ENCODE peak calls at places on chromosome 18, in seven cellular contexts. M is OCI-LY7, X is H9, R is fibroblast of lung, S is endothelial cell of umbilical vein, O is HCT116, L is mammary epithelial cell. P is an unnamed sample.

GRCh38 chr18:50193796-50194622 is 938 bp downstream of the MYO5B start:
- DNase-seq in M (no peak), X (peak; percentile 39), R (no peak), S (no peak), O (no peak), L (no peak), P (peak; percentile 47)

GRCh38 chr18:27901424-27902226 is 275.3 kb downstream of the CDH2 start:
- DNase-seq in M (no peak), X (no peak), R (no peak), S (no peak), O (no peak), L (no peak), P (no peak)

GRCh38 chr18:7618821-7619410 is 51.8 kb downstream of the PTPRM start:
- DNase-seq in M (no peak), X (no peak), R (no peak), S (no peak), O (no peak), L (no peak), P (no peak)

GRCh38 chr18:57710226-57710625 is 88.6 kb upstream of the NARS1 start:
- DNase-seq in M (no peak), X (no peak), R (no peak), S (no peak), O (no peak), L (no peak), P (no peak)

GRCh38 chr18:44733754-44734465 is 53.2 kb downstream of the SETBP1 start:
- DNase-seq in M (no peak), X (no peak), R (no peak), S (no peak), O (no peak), L (peak; percentile 14), P (no peak)

GRCh38 chr18:13800505-13801259 is 23.3 kb upstream of the MC5R start:
- DNase-seq in M (no peak), X (peak; percentile 76), R (peak; percentile 26), S (peak; percentile 61), O (peak; percentile 55), L (peak; percentile 81), P (peak; percentile 87)

GRCh38 chr18:60259052-60259681 is 113.4 kb downstream of the MC4R start:
- DNase-seq in M (peak; percentile 39), X (no peak), R (peak; percentile 9), S (no peak), O (no peak), L (peak; percentile 6), P (no peak)

GRCh38 chr18:40695526-40695925 is 1259.5 kb upstream of the PIK3C3 start:
- DNase-seq in M (no peak), X (no peak), R (no peak), S (no peak), O (no peak), L (no peak), P (no peak)

GRCh38 chr18:75135158-75135725 is 73.7 kb downstream of the PTGR3 start:
- DNase-seq in M (no peak), X (no peak), R (no peak), S (no peak), O (no peak), L (no peak), P (no peak)

GRCh38 chr18:61833978-61834377 is 58.8 kb downstream of the RNF152 start:
- DNase-seq in M (no peak), X (no peak), R (no peak), S (peak; percentile 50), O (no peak), L (no peak), P (no peak)

GRCh38 chr18:35000457-35000856 is 40.8 kb upstream of the MAPRE2 start:
- DNase-seq in M (no peak), X (no peak), R (no peak), S (no peak), O (no peak), L (no peak), P (no peak)

GRCh38 chr18:79010802-79011201 is 31.2 kb downstream of the SALL3 start:
- DNase-seq in M (no peak), X (no peak), R (no peak), S (no peak), O (no peak), L (no peak), P (no peak)

GRCh38 chr18:74940856-74941255 is 268.1 kb downstream of the PTGR3 start:
- DNase-seq in M (no peak), X (no peak), R (no peak), S (no peak), O (no peak), L (no peak), P (no peak)

GRCh38 chr18:12278765-12279682 is 24.9 kb downstream of the CIDEA start:
- DNase-seq in M (no peak), X (peak; percentile 90), R (peak; percentile 97), S (peak; percentile 93), O (no peak), L (peak; percentile 87), P (peak; percentile 83)

GRCh38 chr18:47561316-47561715 is 309.9 kb upstream of the SKOR2 start:
- DNase-seq in M (no peak), X (peak; percentile 83), R (no peak), S (no peak), O (no peak), L (no peak), P (no peak)

GRCh38 chr18:73283032-73283431 is 415.2 kb upstream of the NETO1 start:
- DNase-seq in M (no peak), X (no peak), R (no peak), S (no peak), O (no peak), L (peak; percentile 40), P (no peak)

GRCh38 chr18:50961974-50962373 is 5.9 kb upstream of the ELAC1 start:
- DNase-seq in M (no peak), X (no peak), R (no peak), S (no peak), O (no peak), L (no peak), P (no peak)

GRCh38 chr18:48139427-48140347 is 209.2 kb upstream of the SMAD2 start:
- DNase-seq in M (no peak), X (no peak), R (no peak), S (no peak), O (no peak), L (no peak), P (no peak)

GRCh38 chr18:58802959-58803358 is 61.7 kb upstream of the ZNF532 start:
- DNase-seq in M (no peak), X (no peak), R (no peak), S (no peak), O (no peak), L (no peak), P (no peak)

GRCh38 chr18:25399554-25399953 is 47.6 kb upstream of the ZNF521 start:
- DNase-seq in M (no peak), X (no peak), R (no peak), S (no peak), O (no peak), L (peak; percentile 22), P (peak; percentile 23)

GRCh38 chr18:24076950-24077349 is 61.9 kb upstream of the CABYR start:
- DNase-seq in M (no peak), X (no peak), R (no peak), S (no peak), O (no peak), L (no peak), P (no peak)

GRCh38 chr18:72985686-72986085 is 117.9 kb upstream of the NETO1 start:
- DNase-seq in M (no peak), X (no peak), R (no peak), S (no peak), O (no peak), L (no peak), P (no peak)

GRCh38 chr18:26574958-26575864 is 26.9 kb upstream of the KCTD1 start:
- DNase-seq in M (no peak), X (peak; percentile 70), R (peak; percentile 41), S (peak; percentile 34), O (no peak), L (peak; percentile 79), P (peak; percentile 64)

GRCh38 chr18:55416791-55417190 is 171.2 kb downstream of the TCF4 start:
- DNase-seq in M (no peak), X (no peak), R (peak; percentile 28), S (no peak), O (no peak), L (no peak), P (no peak)

GRCh38 chr18:55420665-55420964 is 167.4 kb downstream of the TCF4 start:
- DNase-seq in M (peak; percentile 59), X (no peak), R (no peak), S (no peak), O (no peak), L (no peak), P (no peak)

GRCh38 chr18:55419939-55420664 is 167.9 kb downstream of the TCF4 start:
- DNase-seq in M (no peak), X (no peak), R (peak; percentile 53), S (peak; percentile 57), O (no peak), L (no peak), P (no peak)

GRCh38 chr18:55419132-55419938 is 168.7 kb downstream of the TCF4 start:
- DNase-seq in M (no peak), X (no peak), R (peak; percentile 78), S (no peak), O (no peak), L (no peak), P (no peak)

GRCh38 chr18:55418439-55418838 is 169.6 kb downstream of the TCF4 start:
- DNase-seq in M (no peak), X (no peak), R (no peak), S (no peak), O (no peak), L (no peak), P (no peak)
- H3K27ac ChIP-seq in M (peak overlapping the region; percentile 100), X (no peak overlapping the region), R (no peak overlapping the region), S (no peak overlapping the region), O (no peak overlapping the region), L (no peak overlapping the region), P (no peak overlapping the region)

GRCh38 chr18:31504455-31505147 is 6.6 kb downstream of the DSG2 start:
- DNase-seq in M (no peak), X (no peak), R (no peak), S (no peak), O (no peak), L (no peak), P (no peak)
- H3K79me2 ChIP-seq in M (no peaks in the 10 kb centered on the region), X (peaks cover 36% of the 10 kb centered on the region), R (no peaks in the 10 kb centered on the region), S (no peaks in the 10 kb centered on the region), O (peaks cover 92% of the 10 kb centered on the region), L (peaks cover 93% of the 10 kb centered on the region), P (peaks cover 95% of the 10 kb centered on the region)

GRCh38 chr18:30568333-30568732 is 474.2 kb downstream of the DSC3 start:
- DNase-seq in M (no peak), X (no peak), R (no peak), S (no peak), O (no peak), L (no peak), P (no peak)

GRCh38 chr18:30562231-30562630 is 480.3 kb downstream of the DSC3 start:
- DNase-seq in M (no peak), X (no peak), R (no peak), S (no peak), O (no peak), L (no peak), P (no peak)

GRCh38 chr18:30572214-30572613 is 470.3 kb downstream of the DSC3 start:
- DNase-seq in M (no peak), X (no peak), R (no peak), S (no peak), O (no peak), L (no peak), P (no peak)

GRCh38 chr18:30566877-30567276 is 475.7 kb downstream of the DSC3 start:
- DNase-seq in M (no peak), X (no peak), R (no peak), S (no peak), O (no peak), L (no peak), P (no peak)
- H2AFZ ChIP-seq in M (no peak overlapping the region), X (no peak overlapping the region), R (no peak overlapping the region), S (no peak overlapping the region), O (no peak overlapping the region), L (no peak overlapping the region), P (no peak overlapping the region)

GRCh38 chr18:22545091-22545795 is 127.5 kb upstream of the CTAGE1 start:
- DNase-seq in M (no peak), X (no peak), R (no peak), S (no peak), O (no peak), L (no peak), P (no peak)
- H3K27ac ChIP-seq in M (no peak overlapping the region), X (no peak overlapping the region), R (no peak overlapping the region), S (no peak overlapping the region), O (no peak overlapping the region), L (no peak overlapping the region), P (no peak overlapping the region)

P was measured in hepatocyte.